ENCODE peak calls at places on chromosomes 1 and 21, in four cellular contexts. E is NCI-H526 treated with DMSO at 0.1 percent for 48 hours, C is LHCN-M2, W is T-helper 17 cell. V is an unnamed sample.

GRCh38 chr1:67144696-67145095 is 9.9 kb upstream of the C1orf141 start:
- DNase-seq in E (no peak), C (no peak), W (no peak), V (no peak)

GRCh38 chr1:88983791-88984552 is 8.5 kb downstream of the KYAT3 start:
- DNase-seq in E (peak), C (peak), W (peak), V (peak)

GRCh38 chr1:233897325-233898162 is 6.9 kb upstream of the SLC35F3 start:
- DNase-seq in E (no peak), C (no peak), W (no peak), V (no peak)

GRCh38 chr1:57163332-57163731 is 197.5 kb upstream of the C8B start:
- DNase-seq in E (no peak), C (no peak), W (no peak), V (no peak)

GRCh38 chr1:6975991-6976390 is 190.7 kb downstream of the CAMTA1 start:
- DNase-seq in E (no peak), C (no peak), W (no peak), V (no peak)

GRCh38 chr1:229562686-229563085 is 4.2 kb upstream of the ABCB10 start:
- DNase-seq in E (no peak), C (no peak), W (no peak), V (no peak)

GRCh38 chr1:100866041-100866900 is 28.4 kb downstream of the EXTL2 start:
- DNase-seq in E (peak), C (peak), W (no peak), V (no peak)

GRCh38 chr21:45545691-45546531 is 3.7 kb upstream of the SLC19A1 start:
- DNase-seq in E (no peak), C (no peak), W (no peak), V (no peak)

GRCh38 chr1:72197786-72198185 is 84.6 kb downstream of the NEGR1 start:
- DNase-seq in E (no peak), C (no peak), W (no peak), V (no peak)

GRCh38 chr21:44370771-44371410 is 17.5 kb downstream of the TRPM2 start:
- DNase-seq in E (no peak), C (no peak), W (no peak), V (no peak)

GRCh38 chr1:87327362-87328120 is 1.1 kb upstream of the LMO4 start:
- DNase-seq in E (no peak), C (no peak), W (no peak), V (no peak)

GRCh38 chr1:110384581-110385321 is 6.1 kb downstream of the SLC16A4 start:
- DNase-seq in E (no peak), C (no peak), W (no peak), V (no peak)

GRCh38 chr1:1399870-1400575 is 888 bp upstream of the CCNL2 start:
- DNase-seq in E (no peak), C (peak), W (no peak), V (no peak)

GRCh38 chr1:231036416-231036815 is 3.6 kb downstream of the FAM89A start:
- DNase-seq in E (no peak), C (no peak), W (no peak), V (no peak)

GRCh38 chr1:22218618-22219250 is 75.8 kb upstream of the WNT4 start:
- DNase-seq in E (no peak), C (no peak), W (no peak), V (no peak)

GRCh38 chr21:41369915-41370839 is 8.3 kb downstream of the MX2 start:
- DNase-seq in E (peak), C (no peak), W (no peak), V (peak)

GRCh38 chr21:41900401-41900800 is 21.3 kb upstream of the PRDM15 start:
- DNase-seq in E (no peak), C (no peak), W (no peak), V (no peak)

GRCh38 chr1:180888870-180889269 is 23.8 kb upstream of the KIAA1614 start:
- DNase-seq in E (no peak), C (no peak), W (no peak), V (no peak)

GRCh38 chr1:226632169-226632884 is 83.8 kb downstream of the STUM start:
- DNase-seq in E (peak), C (no peak), W (no peak), V (peak)

GRCh38 chr1:33394716-33395115 is 36.2 kb downstream of the PHC2 start:
- DNase-seq in E (no peak), C (no peak), W (no peak), V (no peak)

GRCh38 chr1:225996946-225997545 is 2.1 kb downstream of the SDE2 start:
- DNase-seq in E (no peak), C (peak), W (no peak), V (no peak)

GRCh38 chr1:112388436-112388835 is 7.6 kb upstream of the CTTNBP2NL start:
- DNase-seq in E (no peak), C (no peak), W (no peak), V (no peak)

GRCh38 chr21:46554431-46555224 is 50.3 kb downstream of the S100B start:
- DNase-seq in E (no peak), C (no peak), W (no peak), V (no peak)

GRCh38 chr1:111801071-111801850 is 45.6 kb downstream of the DDX20 start:
- DNase-seq in E (no peak), C (no peak), W (no peak), V (peak)

GRCh38 chr1:157505481-157506272 is 46.6 kb downstream of the FCRL5 start:
- DNase-seq in E (peak), C (peak), W (no peak), V (peak)

GRCh38 chr1:246377606-246378005 is 129.5 kb downstream of the SMYD3 start:
- DNase-seq in E (no peak), C (no peak), W (no peak), V (no peak)

V was measured in left ventricle myocardium superior.